ENCODE peak calls at places on chromosome 3, in seven cellular contexts. A is MV-4-11; I is activated T-helper 1 cell treated with anti-CD3 and anti-CD28 coated beads, Interleukin-12 subunit alpha, Interleukin-12 subunit beta, Interleukin-2, Interleukin-4 antibody, amounts not matched to agents 30 ng/mL and 10 ng/mL and 1 ng/mL, durations not matched to agents 14 hours and 24 hours and 36 hours; F is stimulated activated CD8-positive, alpha-beta memory T cell treated with anti-CD3 and anti-CD28 coated beads, Interleukin-7, amount 100 ng/mL, for 1 hour; B is left cardiac atrium; Z is stimulated activated CD4-positive, alpha-beta T cell treated with anti-CD3 and anti-CD28 coated beads, Interleukin-12 subunit alpha, Interleukin-12 subunit beta, amount 100 ng/mL, for 4 hours; W is activated gamma-delta T cell treated with Interleukin-2 at 50 U/mL for 16 hours. G is an unnamed sample.

GRCh38 chr3:39142067-39142466 is 11.3 kb downstream of the CSRNP1 start:
- DNase-seq in A (no peak), I (no peak), F (no peak), B (peak; percentile 34), Z (no peak), W (no peak), G (no peak)

GRCh38 chr3:4196748-4197147 is 106.4 kb upstream of the SETMAR start:
- DNase-seq in A (no peak), I (no peak), F (no peak), B (no peak), Z (no peak), W (no peak), G (no peak)

GRCh38 chr3:171494457-171495109 is 34.4 kb upstream of the TNIK start:
- DNase-seq in A (peak; percentile 24), I (peak; percentile 31), F (no peak), B (no peak), Z (no peak), W (no peak), G (no peak)

GRCh38 chr3:99868438-99868723 is 50.7 kb downstream of the CMSS1 start:
- DNase-seq in A (no peak), I (peak; percentile 7), F (no peak), B (no peak), Z (no peak), W (no peak), G (no peak)

GRCh38 chr3:148036331-148036881 is 627.2 kb downstream of the ZIC1 start:
- DNase-seq in A (peak; percentile 44), I (no peak), F (no peak), B (no peak), Z (no peak), W (no peak), G (no peak)

GRCh38 chr3:53067571-53067970 is 21.7 kb upstream of the SFMBT1 start:
- DNase-seq in A (no peak), I (no peak), F (no peak), B (no peak), Z (no peak), W (no peak), G (no peak)

GRCh38 chr3:173399001-173399400 is 1.5 kb downstream of the NLGN1 start:
- DNase-seq in A (no peak), I (no peak), F (no peak), B (no peak), Z (no peak), W (no peak), G (no peak)

GRCh38 chr3:44983413-44984040 is 7.5 kb downstream of the EXOSC7 start:
- DNase-seq in A (no peak), I (no peak), F (no peak), B (no peak), Z (no peak), W (no peak), G (no peak)

GRCh38 chr3:194285024-194285858 is 65.9 kb downstream of the CPN2 start:
- DNase-seq in A (no peak), I (no peak), F (no peak), B (no peak), Z (no peak), W (no peak), G (no peak)

GRCh38 chr3:56691165-56692000 is 8.3 kb upstream of the TASOR start:
- DNase-seq in A (no peak), I (no peak), F (no peak), B (no peak), Z (no peak), W (no peak), G (peak; percentile 80)

GRCh38 chr3:111861396-111861795 is 2.3 kb downstream of the PHLDB2 start:
- DNase-seq in A (no peak), I (no peak), F (no peak), B (no peak), Z (no peak), W (no peak), G (no peak)

GRCh38 chr3:10417849-10418248 is 87.5 kb downstream of the ATP2B2 start:
- DNase-seq in A (peak; percentile 25), I (no peak), F (no peak), B (no peak), Z (no peak), W (no peak), G (no peak)

GRCh38 chr3:57110797-57111196 is 50.3 kb downstream of the SPATA12 start:
- DNase-seq in A (no peak), I (no peak), F (no peak), B (no peak), Z (no peak), W (no peak), G (no peak)

GRCh38 chr3:140143670-140144069 is 208.7 kb downstream of the CLSTN2 start:
- DNase-seq in A (no peak), I (no peak), F (no peak), B (no peak), Z (no peak), W (no peak), G (no peak)

GRCh38 chr3:33826206-33826605 is 27.8 kb downstream of the PDCD6IP start:
- DNase-seq in A (no peak), I (no peak), F (no peak), B (no peak), Z (no peak), W (no peak), G (no peak)

GRCh38 chr3:169564883-169565282 is 98.6 kb downstream of the MECOM start:
- DNase-seq in A (no peak), I (no peak), F (no peak), B (no peak), Z (no peak), W (no peak), G (no peak)

GRCh38 chr3:188754286-188754685 is 417.5 kb upstream of the TPRG1 start:
- DNase-seq in A (no peak), I (no peak), F (no peak), B (no peak), Z (no peak), W (no peak), G (no peak)

GRCh38 chr3:52124766-52125165 is 29.5 kb downstream of the POC1A start:
- DNase-seq in A (no peak), I (no peak), F (no peak), B (peak; percentile 10), Z (no peak), W (no peak), G (no peak)

GRCh38 chr3:188578579-188579363 is 424.8 kb downstream of the LPP start:
- DNase-seq in A (peak; percentile 57), I (no peak), F (no peak), B (peak; percentile 71), Z (no peak), W (no peak), G (no peak)

GRCh38 chr3:195073866-195074860 is 196.8 kb downstream of the XXYLT1 start:
- DNase-seq in A (no peak), I (no peak), F (no peak), B (peak; percentile 12), Z (no peak), W (no peak), G (no peak)

GRCh38 chr3:136350557-136350956 is 100.4 kb downstream of the PCCB start:
- DNase-seq in A (no peak), I (no peak), F (no peak), B (no peak), Z (no peak), W (no peak), G (no peak)

GRCh38 chr3:171453175-171453868 is 6.9 kb downstream of the TNIK start:
- DNase-seq in A (no peak), I (no peak), F (no peak), B (no peak), Z (no peak), W (no peak), G (no peak)

GRCh38 chr3:67291287-67292252 is 293.5 kb downstream of the KBTBD8 start:
- DNase-seq in A (peak; percentile 62), I (no peak), F (no peak), B (no peak), Z (no peak), W (no peak), G (no peak)

GRCh38 chr3:129703913-129704312 is 97.4 kb upstream of the PLXND1 start:
- DNase-seq in A (no peak), I (no peak), F (no peak), B (no peak), Z (no peak), W (no peak), G (no peak)

GRCh38 chr3:45123030-45123429 is 23.1 kb downstream of the CDCP1 start:
- DNase-seq in A (peak; percentile 77), I (no peak), F (no peak), B (no peak), Z (no peak), W (no peak), G (peak; percentile 77)